ENCODE peak calls at places on chromosomes 12 and 14, in nine cellular contexts. P is pons; L is stimulated activated CD4-positive, alpha-beta T cell treated with anti-CD3 and anti-CD28 coated beads, TNF-alpha, amount 100 ng/mL, for 1 hour; X is GM12865; R is NCI-H2029; E is HTR-8/SVneo; O is activated T-cell treated with anti-CD3 and anti-CD28 coated beads, Interleukin-2, amount 50 U/mL, for 72 hours; M is astrocyte of the cerebellum; C is stomach. V is an unnamed sample.

GRCh38 chr12:6370994-6371754 is 4.2 kb downstream of the SCNN1A start:
- DNase-seq in C (peak; percentile 66), O (no peak), M (peak; percentile 50), X (no peak), E (peak; percentile 98), L (no peak), R (peak; percentile 95), P (no peak), V (no peak)

GRCh38 chr14:64973026-64973442 is 898 bp upstream of the RAB15 start:
- DNase-seq in L (no peak), M (no peak), E (no peak), X (no peak), O (no peak), C (no peak), P (no peak), R (no peak), V (no peak)

GRCh38 chr12:76183459-76184186 is 99.1 kb upstream of the NAP1L1 start:
- DNase-seq in R (no peak), P (peak; percentile 45), O (peak; percentile 68), C (no peak), E (peak; percentile 78), L (no peak), M (peak; percentile 97), X (peak; percentile 82), V (peak; percentile 54)

GRCh38 chr14:52400846-52401245 is 86.7 kb downstream of the PTGER2 start:
- DNase-seq in X (peak; percentile 45), L (no peak), O (no peak), P (no peak), C (no peak), R (no peak), E (no peak), M (no peak), V (no peak)

GRCh38 chr12:82359115-82359478 is 768 bp downstream of the METTL25 start:
- DNase-seq in L (no peak), X (peak; percentile 21), O (peak; percentile 7), M (no peak), C (no peak), E (no peak), R (peak; percentile 3), P (no peak), V (peak; percentile 13)

GRCh38 chr12:12734054-12734453 is 16.9 kb downstream of the CDKN1B start:
- DNase-seq in X (no peak), L (no peak), P (no peak), R (no peak), C (no peak), M (no peak), E (no peak), O (no peak), V (no peak)

GRCh38 chr14:105146976-105147700 is 21.4 kb downstream of the JAG2 start:
- DNase-seq in R (no peak), P (no peak), X (no peak), L (no peak), C (no peak), E (no peak), M (no peak), O (no peak), V (no peak)

GRCh38 chr12:12265571-12266388 is 1.1 kb downstream of the LRP6 start:
- DNase-seq in C (no peak), M (peak; percentile 38), X (peak; percentile 52), P (peak; percentile 50), R (no peak), O (no peak), E (no peak), L (no peak), V (no peak)

GRCh38 chr14:66311935-66312334 is 174.2 kb upstream of the CCDC196 start:
- DNase-seq in M (no peak), O (no peak), E (no peak), R (no peak), C (no peak), L (no peak), X (no peak), P (no peak), V (no peak)

GRCh38 chr12:103928736-103929050 is 1.5 kb upstream of the HSP90B1 start:
- DNase-seq in P (peak; percentile 30), R (no peak), L (peak; percentile 16), O (peak; percentile 73), M (no peak), C (peak; percentile 33), X (peak; percentile 90), E (no peak), V (peak; percentile 62)

GRCh38 chr14:60933920-60934655 is 46.8 kb downstream of the TRMT5 start:
- DNase-seq in L (no peak), C (no peak), X (no peak), E (no peak), P (no peak), M (no peak), O (no peak), R (no peak), V (no peak)

GRCh38 chr12:104792570-104792969 is 165.5 kb downstream of the SLC41A2 start:
- DNase-seq in E (peak; percentile 37), P (peak; percentile 59), O (no peak), M (peak; percentile 95), X (no peak), C (no peak), L (no peak), R (no peak), V (no peak)

GRCh38 chr12:43776498-43776897 is 17.7 kb downstream of the IRAK4 start:
- DNase-seq in P (peak; percentile 28), L (no peak), R (no peak), E (peak; percentile 29), M (no peak), O (no peak), C (no peak), X (peak; percentile 36), V (no peak)

GRCh38 chr12:121797937-121798801 is 4.7 kb upstream of the RHOF start:
- DNase-seq in C (peak; percentile 76), E (no peak), O (no peak), P (peak; percentile 54), X (no peak), M (no peak), L (no peak), R (peak; percentile 85), V (no peak)